ENCODE peak calls at places on chromosomes 4 and X, in seven cellular contexts. G is cardiac muscle cell, Q is GM13977, Z is psoas muscle, R is AG04449, K is OCI-LY7, E is AG10803. M is an unnamed sample.

GRCh38 chrX:80879916-80880315 is 70.2 kb upstream of the BRWD3 start:
- DNase-seq in G (no peak), Q (no peak), Z (no peak), R (no peak), K (no peak), E (peak; percentile 14), M (no peak)

GRCh38 chr4:78693777-78694456 is 82.2 kb upstream of the BMP2K start:
- DNase-seq in G (no peak), Q (no peak), Z (peak; percentile 31), R (no peak), K (no peak), E (peak; percentile 61), M (no peak)

GRCh38 chrX:1292581-1293310 is 24.1 kb downstream of the CSF2RA start:
- DNase-seq in G (peak; percentile 62), Q (no peak), Z (no peak), R (no peak), K (no peak), E (no peak), M (no peak)

GRCh38 chr4:133233922-133234321 is 84.8 kb downstream of the PCDH10 start:
- DNase-seq in G (no peak), Q (no peak), Z (no peak), R (no peak), K (no peak), E (no peak), M (no peak)

GRCh38 chrX:109890910-109891502 is 111.9 kb upstream of the TMEM164 start:
- DNase-seq in G (peak; percentile 85), Q (peak; percentile 57), Z (peak; percentile 35), R (no peak), K (peak; percentile 57), E (peak; percentile 48), M (peak; percentile 51)

GRCh38 chr4:120694973-120695372 is 227.6 kb downstream of the PRDM5 start:
- DNase-seq in G (peak; percentile 18), Q (no peak), Z (no peak), R (no peak), K (no peak), E (peak; percentile 31), M (no peak)

GRCh38 chr4:160180206-160180605 is 1077.3 kb downstream of the RAPGEF2 start:
- DNase-seq in G (no peak), Q (no peak), Z (no peak), R (no peak), K (no peak), E (peak; percentile 5), M (no peak)

GRCh38 chr4:133324491-133324890 is 175.4 kb downstream of the PCDH10 start:
- DNase-seq in G (no peak), Q (no peak), Z (no peak), R (no peak), K (no peak), E (no peak), M (no peak)

GRCh38 chr4:117164338-117164737 is 79.0 kb upstream of the TRAM1L1 start:
- DNase-seq in G (no peak), Q (no peak), Z (no peak), R (no peak), K (no peak), E (no peak), M (peak; percentile 2)

GRCh38 chr4:168710353-168710946 is 213.6 kb downstream of the PALLD start:
- DNase-seq in G (peak; percentile 48), Q (peak; percentile 40), Z (no peak), R (no peak), K (no peak), E (peak; percentile 78), M (peak; percentile 31)

GRCh38 chr4:159768011-159768410 is 665.1 kb downstream of the RAPGEF2 start:
- DNase-seq in G (no peak), Q (no peak), Z (no peak), R (no peak), K (no peak), E (no peak), M (no peak)

GRCh38 chr4:183541081-183542045 is 36.5 kb downstream of the ING2 start:
- DNase-seq in G (peak; percentile 49), Q (no peak), Z (no peak), R (no peak), K (no peak), E (peak; percentile 3), M (no peak)

GRCh38 chr4:95360911-95361695 is 187.7 kb downstream of the UNC5C start:
- DNase-seq in G (no peak), Q (no peak), Z (no peak), R (no peak), K (no peak), E (no peak), M (no peak)

GRCh38 chrX:72312311-72312940 is 6.7 kb upstream of the CITED1 start:
- DNase-seq in G (no peak), Q (no peak), Z (no peak), R (no peak), K (no peak), E (no peak), M (no peak)

GRCh38 chr4:76550966-76551780 is 116.1 kb downstream of the SHROOM3 start:
- DNase-seq in G (no peak), Q (no peak), Z (no peak), R (no peak), K (no peak), E (no peak), M (no peak)

GRCh38 chr4:140756292-140757219 is at the start of gene TBC1D9:
- DNase-seq in G (peak; percentile 82), Q (peak; percentile 39), Z (peak; percentile 69), R (no peak), K (peak; percentile 75), E (peak; percentile 78), M (peak; percentile 60)

GRCh38 chr4:132827522-132827921 is 321.6 kb upstream of the PCDH10 start:
- DNase-seq in G (no peak), Q (peak; percentile 7), Z (no peak), R (no peak), K (no peak), E (no peak), M (no peak)

DNA sequence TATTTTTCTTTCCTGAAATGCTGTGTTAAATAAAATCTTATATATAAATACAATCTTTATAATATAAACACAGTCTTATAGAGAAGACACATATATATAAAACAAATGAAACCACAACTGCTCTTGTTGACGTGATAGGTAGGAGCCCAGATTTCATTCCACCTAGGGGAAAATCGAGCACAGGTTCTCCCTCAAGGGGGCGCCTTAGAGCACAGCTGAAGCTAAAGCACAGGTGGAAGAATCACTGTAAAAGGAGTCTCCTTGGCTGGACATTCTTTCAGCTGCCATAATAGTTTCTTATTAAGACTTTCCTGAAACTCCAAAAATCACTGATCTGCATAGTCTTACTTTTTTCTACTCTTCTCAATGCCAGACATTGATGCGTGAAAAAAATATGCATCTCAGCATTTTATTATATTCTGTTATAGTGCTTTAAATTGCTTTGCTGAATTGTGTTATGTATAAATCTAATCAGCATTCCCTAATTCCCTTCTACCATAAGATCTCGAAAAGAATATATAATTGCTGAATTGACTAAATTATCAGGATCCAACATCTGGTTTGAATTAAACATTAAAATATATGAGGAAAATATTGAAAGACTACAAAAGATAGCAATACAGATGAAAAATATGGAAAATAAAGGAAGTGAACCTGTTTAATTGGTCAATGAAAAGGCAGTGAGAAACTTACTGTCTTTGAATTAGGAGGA is 25.5 kb upstream of the RXFP1 start:
- DNase-seq in G (peak; percentile 59), Q (peak; percentile 37), Z (peak; percentile 7), R (no peak), K (peak; percentile 14), E (no peak), M (peak; percentile 40)
- TF ChIP-seq CTCF in G (peak; percentile 52), Q (peak; percentile 60), Z (peak; percentile 41), R (peak; percentile 26), K (peak; percentile 67), E (peak; percentile 41), M (peak; percentile 56)

GRCh38 chrX:148562846-148563245 is 62.4 kb downstream of the AFF2 start:
- DNase-seq in G (no peak), Q (no peak), Z (no peak), R (no peak), K (peak; percentile 60), E (no peak), M (no peak)
- TF ChIP-seq CTCF in G (no peak), Q (no peak), Z (no peak), R (no peak), K (no peak), E (no peak), M (no peak)

GRCh38 chrX:47723083-47723482 is 64.1 kb upstream of the UXT start:
- DNase-seq in G (no peak), Q (no peak), Z (no peak), R (no peak), K (no peak), E (no peak), M (no peak)

GRCh38 chrX:47722260-47722659 is 63.3 kb upstream of the UXT start:
- DNase-seq in G (no peak), Q (no peak), Z (no peak), R (no peak), K (no peak), E (no peak), M (no peak)

DNA sequence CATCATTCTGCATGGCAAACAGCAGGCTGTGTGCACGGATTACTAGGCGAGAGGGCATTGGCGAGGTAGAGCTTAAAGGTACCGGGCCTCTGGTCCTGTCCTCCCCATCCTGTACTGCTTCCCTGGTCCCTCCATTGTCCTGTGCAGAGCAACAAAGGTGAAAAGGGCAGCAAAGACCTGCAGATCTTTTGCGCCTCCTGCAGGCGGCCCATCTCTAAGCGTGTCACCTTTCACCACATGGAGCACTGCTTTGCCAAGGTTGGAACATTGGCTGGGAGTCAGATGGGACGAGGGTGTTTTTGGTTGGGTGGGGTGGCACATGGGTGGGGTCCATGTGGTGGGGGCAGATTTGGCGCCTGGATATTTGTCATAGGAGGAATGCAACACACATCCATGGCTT is 64.7 kb upstream of the UXT start:
- DNase-seq in G (no peak), Q (no peak), Z (no peak), R (no peak), K (no peak), E (no peak), M (no peak)
- TF ChIP-seq CTCF in G (no peak), Q (peak; percentile 42), Z (no peak), R (no peak), K (peak; percentile 22), E (no peak), M (no peak)

GRCh38 chr4:4526401-4526800 is 15.4 kb downstream of the STX18 start:
- DNase-seq in G (no peak), Q (no peak), Z (no peak), R (no peak), K (no peak), E (no peak), M (no peak)

GRCh38 chr4:4521069-4521468 is 20.8 kb downstream of the STX18 start:
- DNase-seq in G (no peak), Q (no peak), Z (no peak), R (no peak), K (no peak), E (no peak), M (no peak)

GRCh38 chr4:4521767-4522166 is 20.1 kb downstream of the STX18 start:
- DNase-seq in G (no peak), Q (no peak), Z (no peak), R (no peak), K (no peak), E (no peak), M (no peak)

GRCh38 chr4:4519296-4519898 is 22.5 kb downstream of the STX18 start:
- DNase-seq in G (peak; percentile 23), Q (no peak), Z (no peak), R (no peak), K (no peak), E (no peak), M (no peak)

DNA sequence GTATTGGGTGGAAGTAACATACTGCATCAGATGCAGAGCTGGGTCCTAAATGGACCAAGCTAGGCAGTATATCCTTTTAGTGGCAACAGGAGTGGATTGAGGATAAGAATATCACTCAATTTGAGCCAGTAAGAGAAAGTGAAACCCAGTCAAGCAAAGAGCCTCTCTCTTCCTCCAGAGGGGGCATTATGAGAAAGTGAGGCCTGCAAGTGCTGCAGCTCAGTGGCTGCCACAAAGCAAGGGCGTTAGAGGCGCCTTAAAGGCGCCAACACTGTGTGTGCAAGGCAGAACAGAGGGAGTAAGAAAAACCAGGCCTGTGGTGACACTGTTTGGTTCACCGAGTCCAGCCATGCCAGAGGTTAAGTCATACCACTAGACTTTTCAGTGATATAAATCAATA is 17.5 kb downstream of the STX18 start:
- DNase-seq in G (peak; percentile 21), Q (peak; percentile 62), Z (no peak), R (no peak), K (peak; percentile 82), E (no peak), M (peak; percentile 73)
- TF ChIP-seq CTCF in G (no peak), Q (peak; percentile 35), Z (no peak), R (peak; percentile 3), K (peak; percentile 65), E (no peak), M (no peak)